ENCODE peak calls at places on chromosomes 7 and 10, in ten cellular contexts. One of them, this sample, is unnamed. For H3K4me1, the result is how much of the 10 kb centered on the place peaks cover.

GRCh38 chr7:112400141-112400540 is 50.1 kb upstream of the IFRD1 start:
- DNase-seq in HCT116: no peak
- DNase-seq in neural progenitor cell: no peak
- DNase-seq in left ventricle myocardium inferior: no peak
- DNase-seq in CD8-positive, alpha-beta memory T cell: no peak
- DNase-seq in tibial artery: no peak
- DNase-seq in prostate gland: no peak
- DNase-seq in fibroblast of lung: no peak
- DNase-seq in CD4-positive, CD25-positive, alpha-beta regulatory T cell: no peak
- DNase-seq in MM.1S: no peak
- DNase-seq in this sample: peak

GRCh38 chr10:122326385-122326784 is 48.1 kb upstream of the PLEKHA1 start:
- DNase-seq in HCT116: no peak
- DNase-seq in neural progenitor cell: no peak
- DNase-seq in left ventricle myocardium inferior: no peak
- DNase-seq in CD8-positive, alpha-beta memory T cell: no peak
- DNase-seq in tibial artery: no peak
- DNase-seq in prostate gland: no peak
- DNase-seq in fibroblast of lung: no peak
- DNase-seq in CD4-positive, CD25-positive, alpha-beta regulatory T cell: no peak
- DNase-seq in MM.1S: no peak
- DNase-seq in this sample: no peak

GRCh38 chr7:147053761-147054160 is 937.2 kb downstream of the CNTNAP2 start:
- DNase-seq in HCT116: no peak
- DNase-seq in neural progenitor cell: no peak
- DNase-seq in left ventricle myocardium inferior: no peak
- DNase-seq in CD8-positive, alpha-beta memory T cell: no peak
- DNase-seq in tibial artery: no peak
- DNase-seq in prostate gland: no peak
- DNase-seq in fibroblast of lung: no peak
- DNase-seq in CD4-positive, CD25-positive, alpha-beta regulatory T cell: no peak
- DNase-seq in MM.1S: no peak
- DNase-seq in this sample: no peak

GRCh38 chr7:132575336-132575986 is 809 bp downstream of the PLXNA4 start:
- DNase-seq in HCT116: no peak
- DNase-seq in neural progenitor cell: peak
- DNase-seq in left ventricle myocardium inferior: peak
- DNase-seq in CD8-positive, alpha-beta memory T cell: no peak
- DNase-seq in tibial artery: peak
- DNase-seq in prostate gland: no peak
- DNase-seq in fibroblast of lung: peak
- DNase-seq in CD4-positive, CD25-positive, alpha-beta regulatory T cell: no peak
- DNase-seq in MM.1S: no peak
- DNase-seq in this sample: peak

GRCh38 chr10:55629792-55630490 is 731.1 kb downstream of the ZWINT start:
- DNase-seq in HCT116: no peak
- DNase-seq in neural progenitor cell: peak
- DNase-seq in left ventricle myocardium inferior: no peak
- DNase-seq in CD8-positive, alpha-beta memory T cell: no peak
- DNase-seq in tibial artery: no peak
- DNase-seq in prostate gland: no peak
- DNase-seq in fibroblast of lung: peak
- DNase-seq in CD4-positive, CD25-positive, alpha-beta regulatory T cell: no peak
- DNase-seq in MM.1S: peak
- DNase-seq in this sample: peak

GRCh38 chr7:732094-732541 is 5.0 kb upstream of the PRKAR1B start:
- DNase-seq in HCT116: peak
- DNase-seq in neural progenitor cell: no peak
- DNase-seq in left ventricle myocardium inferior: peak
- DNase-seq in CD8-positive, alpha-beta memory T cell: no peak
- DNase-seq in tibial artery: no peak
- DNase-seq in prostate gland: peak
- DNase-seq in fibroblast of lung: peak
- DNase-seq in CD4-positive, CD25-positive, alpha-beta regulatory T cell: no peak
- DNase-seq in MM.1S: no peak
- DNase-seq in this sample: no peak

GRCh38 chr10:132302911-132303310 is 4.8 kb downstream of the STK32C start:
- DNase-seq in HCT116: no peak
- DNase-seq in neural progenitor cell: no peak
- DNase-seq in left ventricle myocardium inferior: no peak
- DNase-seq in CD8-positive, alpha-beta memory T cell: no peak
- DNase-seq in tibial artery: peak
- DNase-seq in prostate gland: no peak
- DNase-seq in fibroblast of lung: no peak
- DNase-seq in CD4-positive, CD25-positive, alpha-beta regulatory T cell: no peak
- DNase-seq in MM.1S: no peak
- DNase-seq in this sample: no peak

GRCh38 chr7:129781128-129781855 is 169.8 kb downstream of the NRF1 start:
- DNase-seq in HCT116: peak
- DNase-seq in neural progenitor cell: no peak
- DNase-seq in left ventricle myocardium inferior: no peak
- DNase-seq in CD8-positive, alpha-beta memory T cell: no peak
- DNase-seq in tibial artery: no peak
- DNase-seq in prostate gland: no peak
- DNase-seq in fibroblast of lung: no peak
- DNase-seq in CD4-positive, CD25-positive, alpha-beta regulatory T cell: peak
- DNase-seq in MM.1S: peak
- DNase-seq in this sample: no peak

DNA sequence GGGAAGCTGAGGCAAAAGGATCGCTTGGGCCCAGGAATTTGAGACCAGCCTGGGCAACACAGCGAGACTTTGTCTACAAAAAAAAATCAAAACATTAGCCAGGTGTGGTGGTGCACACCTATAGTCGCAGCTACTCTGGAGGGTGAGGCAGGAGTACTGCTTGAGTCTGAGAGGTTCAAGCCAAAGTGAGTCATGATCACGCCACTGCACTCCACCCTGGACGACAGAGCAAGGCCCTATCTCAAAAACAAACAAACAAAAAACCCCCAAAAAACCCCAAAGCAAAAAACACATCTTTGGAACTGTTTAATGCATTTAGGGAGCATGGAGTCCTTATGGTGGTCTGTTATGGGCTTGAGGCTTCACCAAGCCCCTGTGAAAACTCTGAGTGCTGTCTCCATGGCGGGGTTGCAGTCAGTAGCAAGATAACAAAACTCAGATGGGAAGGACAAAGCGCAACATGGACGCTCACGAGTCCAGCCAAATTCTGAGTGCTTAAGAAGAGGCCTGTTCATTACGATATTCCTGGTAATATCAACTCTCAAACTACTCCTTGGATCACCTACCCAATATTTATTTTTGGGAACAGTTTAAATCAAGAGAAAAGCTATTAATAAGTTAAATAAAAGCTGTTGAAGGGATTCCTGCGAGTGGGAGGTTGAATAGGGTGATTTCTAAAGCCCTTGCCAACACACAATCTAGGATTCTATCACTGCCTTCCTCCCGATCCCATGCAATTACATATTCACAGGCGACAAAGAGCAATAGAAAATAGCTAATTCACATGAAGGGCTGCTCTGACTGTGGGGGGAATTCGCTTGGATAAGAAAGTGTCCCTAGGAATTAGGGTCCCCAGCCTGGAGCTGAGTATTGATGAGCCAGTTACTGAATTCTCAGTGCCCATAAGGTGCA is 123.3 kb downstream of the HIPK2 start:
- DNase-seq in HCT116: no peak
- DNase-seq in neural progenitor cell: no peak
- DNase-seq in left ventricle myocardium inferior: no peak
- DNase-seq in CD8-positive, alpha-beta memory T cell: no peak
- DNase-seq in tibial artery: no peak
- DNase-seq in prostate gland: no peak
- DNase-seq in fibroblast of lung: peak
- DNase-seq in CD4-positive, CD25-positive, alpha-beta regulatory T cell: no peak
- DNase-seq in MM.1S: no peak
- DNase-seq in this sample: no peak
- H3K4me1 ChIP-seq in HCT116: under half
- H3K4me1 ChIP-seq in neural progenitor cell: under half
- H3K4me1 ChIP-seq in left ventricle myocardium inferior: half or more
- H3K4me1 ChIP-seq in CD8-positive, alpha-beta memory T cell: under half
- H3K4me1 ChIP-seq in tibial artery: under half
- H3K4me1 ChIP-seq in prostate gland: under half
- H3K4me1 ChIP-seq in fibroblast of lung: under half
- H3K4me1 ChIP-seq in CD4-positive, CD25-positive, alpha-beta regulatory T cell: under half
- H3K4me1 ChIP-seq in MM.1S: under half
- H3K4me1 ChIP-seq in this sample: half or more

GRCh38 chr10:124530816-124531215 is 69.2 kb downstream of the LHPP start:
- DNase-seq in HCT116: no peak
- DNase-seq in neural progenitor cell: no peak
- DNase-seq in left ventricle myocardium inferior: no peak
- DNase-seq in CD8-positive, alpha-beta memory T cell: no peak
- DNase-seq in tibial artery: no peak
- DNase-seq in prostate gland: no peak
- DNase-seq in fibroblast of lung: no peak
- DNase-seq in CD4-positive, CD25-positive, alpha-beta regulatory T cell: no peak
- DNase-seq in MM.1S: no peak
- DNase-seq in this sample: no peak

GRCh38 chr10:124532106-124532641 is 70.6 kb downstream of the LHPP start:
- DNase-seq in HCT116: peak
- DNase-seq in neural progenitor cell: peak
- DNase-seq in left ventricle myocardium inferior: no peak
- DNase-seq in CD8-positive, alpha-beta memory T cell: no peak
- DNase-seq in tibial artery: no peak
- DNase-seq in prostate gland: no peak
- DNase-seq in fibroblast of lung: no peak
- DNase-seq in CD4-positive, CD25-positive, alpha-beta regulatory T cell: no peak
- DNase-seq in MM.1S: peak
- DNase-seq in this sample: no peak

GRCh38 chr10:124533266-124533665 is 71.6 kb downstream of the LHPP start:
- DNase-seq in HCT116: no peak
- DNase-seq in neural progenitor cell: no peak
- DNase-seq in left ventricle myocardium inferior: no peak
- DNase-seq in CD8-positive, alpha-beta memory T cell: no peak
- DNase-seq in tibial artery: no peak
- DNase-seq in prostate gland: no peak
- DNase-seq in fibroblast of lung: no peak
- DNase-seq in CD4-positive, CD25-positive, alpha-beta regulatory T cell: no peak
- DNase-seq in MM.1S: no peak
- DNase-seq in this sample: no peak

GRCh38 chr10:124534231-124534798 is 72.7 kb downstream of the LHPP start:
- DNase-seq in HCT116: no peak
- DNase-seq in neural progenitor cell: peak
- DNase-seq in left ventricle myocardium inferior: peak
- DNase-seq in CD8-positive, alpha-beta memory T cell: no peak
- DNase-seq in tibial artery: peak
- DNase-seq in prostate gland: no peak
- DNase-seq in fibroblast of lung: peak
- DNase-seq in CD4-positive, CD25-positive, alpha-beta regulatory T cell: no peak
- DNase-seq in MM.1S: no peak
- DNase-seq in this sample: peak

DNA sequence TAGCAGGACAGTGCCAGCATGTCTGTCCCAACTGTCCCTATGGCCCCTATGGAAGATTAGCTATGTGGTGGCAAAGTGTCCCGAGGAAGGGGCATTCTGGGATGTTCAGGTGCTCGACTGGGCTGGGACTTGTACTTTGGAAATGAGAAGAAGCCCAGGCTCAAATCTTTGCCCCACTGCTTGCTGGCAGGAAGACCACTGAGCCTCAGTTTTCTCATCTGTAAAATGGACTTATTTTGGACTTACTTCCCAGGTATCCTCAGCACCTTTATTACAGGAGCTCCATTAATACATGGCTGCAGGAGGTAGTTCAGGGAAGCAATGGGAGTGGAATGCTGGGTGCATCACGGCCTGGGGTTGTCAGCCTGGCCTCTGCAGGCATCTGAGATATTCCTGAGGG is 71.2 kb downstream of the LHPP start:
- DNase-seq in HCT116: no peak
- DNase-seq in neural progenitor cell: no peak
- DNase-seq in left ventricle myocardium inferior: no peak
- DNase-seq in CD8-positive, alpha-beta memory T cell: no peak
- DNase-seq in tibial artery: no peak
- DNase-seq in prostate gland: no peak
- DNase-seq in fibroblast of lung: no peak
- DNase-seq in CD4-positive, CD25-positive, alpha-beta regulatory T cell: no peak
- DNase-seq in MM.1S: no peak
- DNase-seq in this sample: no peak
- H3K4me1 ChIP-seq in HCT116: under half
- H3K4me1 ChIP-seq in neural progenitor cell: under half
- H3K4me1 ChIP-seq in left ventricle myocardium inferior: under half
- H3K4me1 ChIP-seq in CD8-positive, alpha-beta memory T cell: under half
- H3K4me1 ChIP-seq in tibial artery: under half
- H3K4me1 ChIP-seq in prostate gland: under half
- H3K4me1 ChIP-seq in fibroblast of lung: under half
- H3K4me1 ChIP-seq in CD4-positive, CD25-positive, alpha-beta regulatory T cell: under half
- H3K4me1 ChIP-seq in MM.1S: under half
- H3K4me1 ChIP-seq in this sample: under half

GRCh38 chr10:71847418-71847817 is 3.6 kb downstream of the PSAP start:
- DNase-seq in HCT116: no peak
- DNase-seq in neural progenitor cell: no peak
- DNase-seq in left ventricle myocardium inferior: no peak
- DNase-seq in CD8-positive, alpha-beta memory T cell: no peak
- DNase-seq in tibial artery: no peak
- DNase-seq in prostate gland: no peak
- DNase-seq in fibroblast of lung: no peak
- DNase-seq in CD4-positive, CD25-positive, alpha-beta regulatory T cell: no peak
- DNase-seq in MM.1S: no peak
- DNase-seq in this sample: no peak

GRCh38 chr10:71844695-71845094 is 6.4 kb downstream of the PSAP start:
- DNase-seq in HCT116: no peak
- DNase-seq in neural progenitor cell: no peak
- DNase-seq in left ventricle myocardium inferior: no peak
- DNase-seq in CD8-positive, alpha-beta memory T cell: no peak
- DNase-seq in tibial artery: no peak
- DNase-seq in prostate gland: no peak
- DNase-seq in fibroblast of lung: no peak
- DNase-seq in CD4-positive, CD25-positive, alpha-beta regulatory T cell: no peak
- DNase-seq in MM.1S: no peak
- DNase-seq in this sample: no peak

GRCh38 chr10:71846816-71847215 is 4.2 kb downstream of the PSAP start:
- DNase-seq in HCT116: no peak
- DNase-seq in neural progenitor cell: no peak
- DNase-seq in left ventricle myocardium inferior: no peak
- DNase-seq in CD8-positive, alpha-beta memory T cell: no peak
- DNase-seq in tibial artery: no peak
- DNase-seq in prostate gland: no peak
- DNase-seq in fibroblast of lung: no peak
- DNase-seq in CD4-positive, CD25-positive, alpha-beta regulatory T cell: no peak
- DNase-seq in MM.1S: no peak
- DNase-seq in this sample: no peak

GRCh38 chr10:71844084-71844483 is 7.0 kb downstream of the PSAP start:
- DNase-seq in HCT116: no peak
- DNase-seq in neural progenitor cell: no peak
- DNase-seq in left ventricle myocardium inferior: no peak
- DNase-seq in CD8-positive, alpha-beta memory T cell: no peak
- DNase-seq in tibial artery: no peak
- DNase-seq in prostate gland: no peak
- DNase-seq in fibroblast of lung: no peak
- DNase-seq in CD4-positive, CD25-positive, alpha-beta regulatory T cell: no peak
- DNase-seq in MM.1S: no peak
- DNase-seq in this sample: no peak

DNA sequence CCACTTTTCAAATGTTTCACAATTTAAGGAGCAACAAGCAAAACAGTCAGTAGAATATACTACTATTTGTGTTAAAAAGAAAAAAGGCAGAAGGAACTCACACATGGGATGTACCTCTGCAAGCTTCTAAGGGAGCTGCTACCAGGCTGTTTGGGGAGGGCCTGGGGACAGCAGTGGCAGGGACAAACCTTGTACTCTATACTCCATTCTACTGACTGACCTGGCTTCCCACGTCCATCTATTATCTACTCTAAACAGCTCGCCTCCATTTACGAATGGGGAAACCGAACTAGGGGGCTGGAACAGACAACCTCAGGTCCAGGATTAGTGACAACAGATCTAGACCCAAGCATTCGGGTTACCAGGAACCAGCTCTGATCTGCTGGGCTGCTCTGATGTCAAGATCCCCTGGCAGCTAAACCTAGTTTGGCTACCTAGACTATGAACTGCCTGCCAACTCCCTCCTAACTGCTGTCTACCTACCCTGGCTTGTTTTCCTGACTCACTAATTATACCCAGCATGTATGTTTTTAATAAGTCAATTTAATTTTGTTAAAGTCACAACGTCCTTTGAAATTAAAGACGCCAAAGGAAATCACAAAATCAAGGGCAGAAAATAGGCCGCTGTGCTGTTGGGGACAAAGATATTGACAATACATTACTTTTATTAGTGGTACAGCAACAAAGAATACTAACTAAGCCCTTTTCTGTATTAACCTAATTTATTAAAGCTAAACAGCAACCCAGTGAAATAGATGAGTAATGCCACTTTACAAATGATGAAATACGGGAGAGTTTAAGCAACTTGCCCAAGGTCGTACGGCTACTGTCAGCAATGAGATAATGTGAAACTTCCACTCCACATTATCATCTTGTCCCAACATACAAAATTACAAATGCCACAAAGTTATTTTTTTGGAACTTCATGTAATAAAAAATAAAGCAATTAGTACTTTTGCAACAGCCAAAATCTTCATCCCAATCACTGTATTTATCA is 5.3 kb downstream of the PSAP start:
- DNase-seq in HCT116: no peak
- DNase-seq in neural progenitor cell: no peak
- DNase-seq in left ventricle myocardium inferior: no peak
- DNase-seq in CD8-positive, alpha-beta memory T cell: no peak
- DNase-seq in tibial artery: no peak
- DNase-seq in prostate gland: no peak
- DNase-seq in fibroblast of lung: no peak
- DNase-seq in CD4-positive, CD25-positive, alpha-beta regulatory T cell: no peak
- DNase-seq in MM.1S: no peak
- DNase-seq in this sample: peak
- H3K4me1 ChIP-seq in HCT116: under half
- H3K4me1 ChIP-seq in neural progenitor cell: under half
- H3K4me1 ChIP-seq in left ventricle myocardium inferior: half or more
- H3K4me1 ChIP-seq in CD8-positive, alpha-beta memory T cell: under half
- H3K4me1 ChIP-seq in tibial artery: under half
- H3K4me1 ChIP-seq in prostate gland: under half
- H3K4me1 ChIP-seq in fibroblast of lung: under half
- H3K4me1 ChIP-seq in CD4-positive, CD25-positive, alpha-beta regulatory T cell: under half
- H3K4me1 ChIP-seq in MM.1S: under half
- H3K4me1 ChIP-seq in this sample: under half

GRCh38 chr10:120514035-120514620 is 57.1 kb downstream of the PLPP4 start:
- DNase-seq in HCT116: no peak
- DNase-seq in neural progenitor cell: peak
- DNase-seq in left ventricle myocardium inferior: no peak
- DNase-seq in CD8-positive, alpha-beta memory T cell: no peak
- DNase-seq in tibial artery: no peak
- DNase-seq in prostate gland: no peak
- DNase-seq in fibroblast of lung: no peak
- DNase-seq in CD4-positive, CD25-positive, alpha-beta regulatory T cell: no peak
- DNase-seq in MM.1S: peak
- DNase-seq in this sample: peak

GRCh38 chr10:120517196-120517595 is 60.2 kb downstream of the PLPP4 start:
- DNase-seq in HCT116: no peak
- DNase-seq in neural progenitor cell: no peak
- DNase-seq in left ventricle myocardium inferior: no peak
- DNase-seq in CD8-positive, alpha-beta memory T cell: no peak
- DNase-seq in tibial artery: no peak
- DNase-seq in prostate gland: no peak
- DNase-seq in fibroblast of lung: no peak
- DNase-seq in CD4-positive, CD25-positive, alpha-beta regulatory T cell: no peak
- DNase-seq in MM.1S: no peak
- DNase-seq in this sample: no peak

GRCh38 chr10:120516426-120516825 is 59.4 kb downstream of the PLPP4 start:
- DNase-seq in HCT116: no peak
- DNase-seq in neural progenitor cell: peak
- DNase-seq in left ventricle myocardium inferior: no peak
- DNase-seq in CD8-positive, alpha-beta memory T cell: no peak
- DNase-seq in tibial artery: no peak
- DNase-seq in prostate gland: no peak
- DNase-seq in fibroblast of lung: no peak
- DNase-seq in CD4-positive, CD25-positive, alpha-beta regulatory T cell: no peak
- DNase-seq in MM.1S: no peak
- DNase-seq in this sample: no peak

GRCh38 chr10:120513307-120513706 is 56.3 kb downstream of the PLPP4 start:
- DNase-seq in HCT116: no peak
- DNase-seq in neural progenitor cell: no peak
- DNase-seq in left ventricle myocardium inferior: no peak
- DNase-seq in CD8-positive, alpha-beta memory T cell: no peak
- DNase-seq in tibial artery: no peak
- DNase-seq in prostate gland: no peak
- DNase-seq in fibroblast of lung: no peak
- DNase-seq in CD4-positive, CD25-positive, alpha-beta regulatory T cell: no peak
- DNase-seq in MM.1S: no peak
- DNase-seq in this sample: no peak

DNA sequence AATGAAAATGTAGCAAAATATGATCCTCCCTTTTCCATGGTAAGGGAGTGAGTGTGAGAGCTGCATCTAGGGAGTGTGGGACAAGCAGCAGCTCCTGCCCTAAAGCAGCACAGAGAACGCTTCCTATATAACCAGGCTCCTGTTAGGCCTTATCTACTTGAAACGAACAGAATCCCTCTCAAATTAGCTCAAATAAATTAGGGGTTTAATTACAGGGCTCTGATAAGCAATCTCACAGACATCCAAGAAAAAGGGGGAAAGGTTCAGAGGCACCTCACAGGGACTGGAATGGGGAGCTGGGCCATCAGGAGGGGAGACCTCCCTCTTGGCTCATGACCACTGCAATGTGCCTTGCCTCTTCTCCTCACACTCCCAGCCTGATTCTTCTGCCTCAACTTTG is 57.9 kb downstream of the PLPP4 start:
- DNase-seq in HCT116: no peak
- DNase-seq in neural progenitor cell: no peak
- DNase-seq in left ventricle myocardium inferior: no peak
- DNase-seq in CD8-positive, alpha-beta memory T cell: no peak
- DNase-seq in tibial artery: no peak
- DNase-seq in prostate gland: no peak
- DNase-seq in fibroblast of lung: no peak
- DNase-seq in CD4-positive, CD25-positive, alpha-beta regulatory T cell: no peak
- DNase-seq in MM.1S: no peak
- DNase-seq in this sample: no peak
- H3K4me1 ChIP-seq in HCT116: under half
- H3K4me1 ChIP-seq in neural progenitor cell: under half
- H3K4me1 ChIP-seq in left ventricle myocardium inferior: under half
- H3K4me1 ChIP-seq in CD8-positive, alpha-beta memory T cell: under half
- H3K4me1 ChIP-seq in tibial artery: under half
- H3K4me1 ChIP-seq in prostate gland: under half
- H3K4me1 ChIP-seq in fibroblast of lung: under half
- H3K4me1 ChIP-seq in CD4-positive, CD25-positive, alpha-beta regulatory T cell: under half
- H3K4me1 ChIP-seq in MM.1S: under half
- H3K4me1 ChIP-seq in this sample: under half